ENCODE peak calls at places on chromosome 2, in five cellular contexts. One of them, this sample, is unnamed.

GRCh38 chr2:96241901-96242611 is 23.7 kb downstream of the TMEM127 start:
- DNase-seq in lower lobe of right lung: peak
- DNase-seq in H9: no peak
- DNase-seq in cardiac muscle cell: peak
- DNase-seq in heart left ventricle: peak
- DNase-seq in this sample: peak

GRCh38 chr2:218979846-218980738 is 4.9 kb downstream of the FEV start:
- DNase-seq in lower lobe of right lung: peak
- DNase-seq in H9: peak
- DNase-seq in cardiac muscle cell: peak
- DNase-seq in heart left ventricle: peak
- DNase-seq in this sample: peak

GRCh38 chr2:233473386-233473791 is 93.2 kb downstream of the USP40 start:
- DNase-seq in lower lobe of right lung: no peak
- DNase-seq in H9: no peak
- DNase-seq in cardiac muscle cell: no peak
- DNase-seq in heart left ventricle: no peak
- DNase-seq in this sample: no peak

GRCh38 chr2:30178618-30179404 is 32.0 kb downstream of the YPEL5 start:
- DNase-seq in lower lobe of right lung: no peak
- DNase-seq in H9: no peak
- DNase-seq in cardiac muscle cell: peak
- DNase-seq in heart left ventricle: no peak
- DNase-seq in this sample: no peak

GRCh38 chr2:201182650-201183372 is at the start of gene CASP10:
- DNase-seq in lower lobe of right lung: no peak
- DNase-seq in H9: peak
- DNase-seq in cardiac muscle cell: peak
- DNase-seq in heart left ventricle: no peak
- DNase-seq in this sample: peak

GRCh38 chr2:227870710-227871374 is 589 bp upstream of the DAW1 start:
- DNase-seq in lower lobe of right lung: no peak
- DNase-seq in H9: no peak
- DNase-seq in cardiac muscle cell: peak
- DNase-seq in heart left ventricle: no peak
- DNase-seq in this sample: no peak

GRCh38 chr2:95062247-95062646 is 36.7 kb downstream of the MAL start:
- DNase-seq in lower lobe of right lung: no peak
- DNase-seq in H9: no peak
- DNase-seq in cardiac muscle cell: no peak
- DNase-seq in heart left ventricle: peak
- DNase-seq in this sample: no peak

GRCh38 chr2:241997017-241997416 is 127.5 kb downstream of the RTP5 start:
- DNase-seq in lower lobe of right lung: no peak
- DNase-seq in H9: no peak
- DNase-seq in cardiac muscle cell: no peak
- DNase-seq in heart left ventricle: no peak
- DNase-seq in this sample: no peak

GRCh38 chr2:130342533-130343275 is at the start of gene IMP4:
- DNase-seq in lower lobe of right lung: peak
- DNase-seq in H9: peak
- DNase-seq in cardiac muscle cell: peak
- DNase-seq in heart left ventricle: peak
- DNase-seq in this sample: peak

GRCh38 chr2:128069769-128070168 is 21.2 kb upstream of the UGGT1 start:
- DNase-seq in lower lobe of right lung: no peak
- DNase-seq in H9: no peak
- DNase-seq in cardiac muscle cell: peak
- DNase-seq in heart left ventricle: no peak
- DNase-seq in this sample: no peak

GRCh38 chr2:181907005-181907549 is 15.5 kb downstream of the ITPRID2 start:
- DNase-seq in lower lobe of right lung: no peak
- DNase-seq in H9: no peak
- DNase-seq in cardiac muscle cell: no peak
- DNase-seq in heart left ventricle: no peak
- DNase-seq in this sample: no peak

GRCh38 chr2:181907635-181908034 is 16.1 kb downstream of the ITPRID2 start:
- DNase-seq in lower lobe of right lung: no peak
- DNase-seq in H9: no peak
- DNase-seq in cardiac muscle cell: no peak
- DNase-seq in heart left ventricle: no peak
- DNase-seq in this sample: no peak

GRCh38 chr2:181900007-181900651 is 8.6 kb downstream of the ITPRID2 start:
- DNase-seq in lower lobe of right lung: no peak
- DNase-seq in H9: no peak
- DNase-seq in cardiac muscle cell: no peak
- DNase-seq in heart left ventricle: no peak
- DNase-seq in this sample: no peak

GRCh38 chr2:181904022-181904632 is 12.6 kb downstream of the ITPRID2 start:
- DNase-seq in lower lobe of right lung: no peak
- DNase-seq in H9: no peak
- DNase-seq in cardiac muscle cell: peak
- DNase-seq in heart left ventricle: no peak
- DNase-seq in this sample: peak

GRCh38 chr2:181902625-181903024 is 11.1 kb downstream of the ITPRID2 start:
- DNase-seq in lower lobe of right lung: no peak
- DNase-seq in H9: no peak
- DNase-seq in cardiac muscle cell: no peak
- DNase-seq in heart left ventricle: no peak
- DNase-seq in this sample: no peak
- H3K27ac ChIP-seq in lower lobe of right lung: no peak
- H3K27ac ChIP-seq in H9: no peak
- H3K27ac ChIP-seq in cardiac muscle cell: no peak
- H3K27ac ChIP-seq in heart left ventricle: no peak
- H3K27ac ChIP-seq in this sample: no peak

DNA sequence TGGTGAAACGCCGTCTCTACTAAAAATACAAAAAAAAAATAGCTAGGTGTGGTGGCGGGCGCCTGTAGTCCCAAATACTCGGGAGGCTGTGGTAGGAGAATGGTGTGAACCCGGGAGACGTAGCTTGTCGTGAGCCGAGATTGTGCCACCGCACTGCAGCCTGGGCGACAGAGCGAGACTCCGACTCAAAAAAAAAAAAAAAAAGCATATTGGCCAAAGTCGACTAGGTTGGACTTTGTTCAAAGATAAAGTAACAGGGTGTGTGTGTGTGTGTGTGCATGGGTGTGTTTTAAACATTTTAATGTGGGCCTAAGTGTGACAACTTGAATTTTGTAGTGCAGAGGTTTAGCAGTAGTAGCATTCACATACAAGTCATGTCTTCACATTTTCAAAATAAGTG is 11.7 kb downstream of the GEMIN6 start:
- DNase-seq in lower lobe of right lung: no peak
- DNase-seq in H9: no peak
- DNase-seq in cardiac muscle cell: no peak
- DNase-seq in heart left ventricle: no peak
- DNase-seq in this sample: no peak
- H3K27ac ChIP-seq in lower lobe of right lung: no peak
- H3K27ac ChIP-seq in H9: no peak
- H3K27ac ChIP-seq in cardiac muscle cell: no peak
- H3K27ac ChIP-seq in heart left ventricle: no peak
- H3K27ac ChIP-seq in this sample: no peak

DNA sequence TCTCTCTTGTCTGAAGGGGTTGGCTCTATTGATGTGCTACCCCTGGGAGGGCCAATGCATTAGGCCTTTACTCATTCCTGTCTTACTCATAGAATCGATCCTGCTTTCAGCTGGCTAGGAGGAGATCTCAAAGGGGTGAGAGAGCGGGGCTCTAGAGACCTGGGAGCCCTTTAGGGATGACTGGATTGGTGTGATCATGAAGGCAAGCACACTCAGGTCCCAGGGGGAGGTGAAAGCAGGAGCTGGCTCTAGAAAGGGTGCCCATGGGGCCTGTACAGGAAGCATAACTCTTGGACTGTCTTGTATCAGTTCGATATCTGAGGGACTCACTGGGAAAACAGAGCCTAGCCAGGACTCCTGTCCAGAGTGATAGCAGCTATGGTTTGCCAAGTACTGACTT is 47.8 kb downstream of the INPP4A start:
- DNase-seq in lower lobe of right lung: no peak
- DNase-seq in H9: no peak
- DNase-seq in cardiac muscle cell: no peak
- DNase-seq in heart left ventricle: no peak
- DNase-seq in this sample: no peak
- H3K27ac ChIP-seq in lower lobe of right lung: no peak
- H3K27ac ChIP-seq in H9: no peak
- H3K27ac ChIP-seq in cardiac muscle cell: no peak
- H3K27ac ChIP-seq in heart left ventricle: no peak
- H3K27ac ChIP-seq in this sample: no peak

DNA sequence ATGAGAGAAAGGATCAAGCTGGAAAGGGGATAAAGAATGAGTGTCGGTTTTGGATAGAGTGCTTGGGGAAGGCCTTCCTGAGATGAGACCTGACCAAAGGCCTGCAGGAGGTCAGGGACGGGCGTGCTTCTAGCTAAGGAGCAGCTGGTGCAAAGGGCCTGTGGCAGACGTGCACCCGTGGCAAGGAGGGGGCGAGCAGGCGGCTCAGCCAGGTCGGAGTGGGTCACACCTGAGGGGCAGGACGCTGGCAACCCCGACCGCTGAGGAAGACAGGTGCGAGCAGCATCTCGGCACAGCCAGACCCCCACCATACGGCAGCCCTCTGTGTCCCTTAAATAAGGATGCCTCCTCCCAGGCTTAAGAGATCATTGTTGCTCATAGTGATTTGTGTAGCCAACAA is 48.1 kb downstream of the ODC1 start:
- DNase-seq in lower lobe of right lung: no peak
- DNase-seq in H9: no peak
- DNase-seq in cardiac muscle cell: no peak
- DNase-seq in heart left ventricle: no peak
- DNase-seq in this sample: no peak
- H3K27ac ChIP-seq in lower lobe of right lung: peak
- H3K27ac ChIP-seq in H9: no peak
- H3K27ac ChIP-seq in cardiac muscle cell: no peak
- H3K27ac ChIP-seq in heart left ventricle: peak
- H3K27ac ChIP-seq in this sample: no peak

GRCh38 chr2:8489221-8489620 is 192.6 kb upstream of the ID2 start:
- DNase-seq in lower lobe of right lung: no peak
- DNase-seq in H9: no peak
- DNase-seq in cardiac muscle cell: no peak
- DNase-seq in heart left ventricle: no peak
- DNase-seq in this sample: no peak

GRCh38 chr2:8494151-8494550 is 187.7 kb upstream of the ID2 start:
- DNase-seq in lower lobe of right lung: no peak
- DNase-seq in H9: no peak
- DNase-seq in cardiac muscle cell: no peak
- DNase-seq in heart left ventricle: no peak
- DNase-seq in this sample: no peak

GRCh38 chr2:8490166-8490565 is 191.7 kb upstream of the ID2 start:
- DNase-seq in lower lobe of right lung: no peak
- DNase-seq in H9: no peak
- DNase-seq in cardiac muscle cell: no peak
- DNase-seq in heart left ventricle: no peak
- DNase-seq in this sample: no peak

GRCh38 chr2:8489751-8490150 is 192.1 kb upstream of the ID2 start:
- DNase-seq in lower lobe of right lung: no peak
- DNase-seq in H9: no peak
- DNase-seq in cardiac muscle cell: no peak
- DNase-seq in heart left ventricle: no peak
- DNase-seq in this sample: no peak

GRCh38 chr2:8491296-8492048 is 190.4 kb upstream of the ID2 start:
- DNase-seq in lower lobe of right lung: no peak
- DNase-seq in H9: no peak
- DNase-seq in cardiac muscle cell: peak
- DNase-seq in heart left ventricle: no peak
- DNase-seq in this sample: peak
- H3K27ac ChIP-seq in lower lobe of right lung: no peak
- H3K27ac ChIP-seq in H9: no peak
- H3K27ac ChIP-seq in cardiac muscle cell: no peak
- H3K27ac ChIP-seq in heart left ventricle: no peak
- H3K27ac ChIP-seq in this sample: no peak

GRCh38 chr2:120805590-120805989 is 69.9 kb downstream of the GLI2 start:
- DNase-seq in lower lobe of right lung: no peak
- DNase-seq in H9: no peak
- DNase-seq in cardiac muscle cell: no peak
- DNase-seq in heart left ventricle: no peak
- DNase-seq in this sample: no peak
- H3K27ac ChIP-seq in lower lobe of right lung: no peak
- H3K27ac ChIP-seq in H9: no peak
- H3K27ac ChIP-seq in cardiac muscle cell: no peak
- H3K27ac ChIP-seq in heart left ventricle: no peak
- H3K27ac ChIP-seq in this sample: no peak

DNA sequence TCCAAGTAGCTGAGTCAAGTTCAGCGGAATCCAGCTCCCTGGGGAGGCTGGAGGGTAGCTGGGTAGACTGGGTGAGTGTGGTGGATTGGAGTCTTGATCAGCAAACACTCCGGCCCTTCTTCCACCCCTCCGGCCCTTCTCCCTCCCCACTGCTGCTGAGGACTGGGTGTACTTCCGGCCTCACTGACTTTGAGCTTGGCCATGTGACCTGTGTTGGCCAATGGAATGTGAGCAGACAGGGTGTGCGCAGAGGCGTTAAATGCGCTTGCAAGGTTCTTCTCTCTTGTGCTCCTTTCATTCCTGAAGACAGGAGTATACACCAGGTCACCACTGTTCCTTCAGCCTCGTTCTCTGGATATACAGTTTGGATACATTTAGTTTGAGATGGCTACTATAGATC is 2.1 kb upstream of the ARHGAP25 start:
- DNase-seq in lower lobe of right lung: no peak
- DNase-seq in H9: no peak
- DNase-seq in cardiac muscle cell: no peak
- DNase-seq in heart left ventricle: no peak
- DNase-seq in this sample: no peak
- H3K27ac ChIP-seq in lower lobe of right lung: peak
- H3K27ac ChIP-seq in H9: no peak
- H3K27ac ChIP-seq in cardiac muscle cell: no peak
- H3K27ac ChIP-seq in heart left ventricle: no peak
- H3K27ac ChIP-seq in this sample: no peak

GRCh38 chr2:217840522-217840921 is 162.3 kb downstream of the TNS1 start:
- DNase-seq in lower lobe of right lung: no peak
- DNase-seq in H9: no peak
- DNase-seq in cardiac muscle cell: no peak
- DNase-seq in heart left ventricle: no peak
- DNase-seq in this sample: no peak
- H3K27ac ChIP-seq in lower lobe of right lung: peak
- H3K27ac ChIP-seq in H9: no peak
- H3K27ac ChIP-seq in cardiac muscle cell: no peak
- H3K27ac ChIP-seq in heart left ventricle: peak
- H3K27ac ChIP-seq in this sample: no peak

DNA sequence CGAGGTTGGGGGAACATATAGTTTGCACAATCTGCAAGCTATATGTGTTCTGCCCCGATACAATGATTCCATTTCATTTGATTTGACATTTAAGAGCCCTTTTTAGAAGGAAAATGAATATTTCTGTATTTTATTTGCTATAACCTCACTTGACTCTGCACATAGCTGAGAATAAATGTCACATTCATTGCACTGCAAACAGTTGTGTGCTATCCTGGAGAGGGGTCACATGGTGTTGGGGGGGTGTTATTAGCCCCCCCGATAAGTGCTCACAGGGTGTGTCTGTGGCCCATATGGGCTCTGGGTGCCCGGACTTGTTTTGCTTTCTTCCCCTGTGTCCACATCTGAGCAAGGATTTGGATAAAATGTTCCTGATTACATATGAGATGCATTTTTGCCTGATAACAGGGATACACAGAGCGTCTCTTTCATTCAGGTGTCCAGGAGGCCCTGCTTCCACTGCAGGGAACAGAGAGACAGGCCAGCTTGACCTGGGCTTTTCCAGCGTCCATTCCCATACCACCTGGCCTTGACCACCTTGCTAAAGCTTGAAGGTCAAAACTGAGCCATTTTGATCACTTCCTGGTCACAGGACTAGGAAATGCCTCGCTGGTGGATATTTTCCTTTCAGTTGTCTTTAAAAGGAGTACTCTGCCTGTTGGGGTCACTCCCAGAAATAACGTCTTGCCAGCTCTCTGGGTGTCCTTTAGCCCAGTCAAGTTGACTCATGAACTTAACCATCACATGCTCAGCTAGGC is 38.4 kb upstream of the ID2 start:
- DNase-seq in lower lobe of right lung: no peak
- DNase-seq in H9: no peak
- DNase-seq in cardiac muscle cell: no peak
- DNase-seq in heart left ventricle: no peak
- DNase-seq in this sample: no peak
- H3K27ac ChIP-seq in lower lobe of right lung: no peak
- H3K27ac ChIP-seq in H9: no peak
- H3K27ac ChIP-seq in cardiac muscle cell: no peak
- H3K27ac ChIP-seq in heart left ventricle: no peak
- H3K27ac ChIP-seq in this sample: no peak

This sample was measured in A673.